ENCODE peak calls at places on chromosomes 7 and 10, in eight cellular contexts. W is NAMALWA; I is heart right ventricle; R is lower leg skin; D is stimulated activated CD8-positive, alpha-beta memory T cell treated with anti-CD3 and anti-CD28 coated beads, Interleukin-7, amount 100 ng/mL, for 1 hour; B is astrocyte of the spinal cord; U is brain microvascular endothelial cell; M is A549. X is an unnamed sample.
A peak's percentile ranks its signal among the peaks of the same experiment; 100 is the strongest.

GRCh38 chr10:103855424-103855823 is at the start of gene SH3PXD2A:
- DNase-seq in W (no peak), I (peak; percentile 68), R (no peak), D (no peak), B (peak; percentile 29), U (no peak), M (no peak), X (peak; percentile 72)

GRCh38 chr7:151086802-151087246 is 549 bp downstream of the AGAP3 start:
- DNase-seq in W (no peak), I (no peak), R (no peak), D (no peak), B (peak; percentile 30), U (no peak), M (no peak), X (no peak)

GRCh38 chr7:44131173-44132009 is 8.0 kb upstream of the POLD2 start:
- DNase-seq in W (peak; percentile 68), I (no peak), R (no peak), D (no peak), B (no peak), U (no peak), M (peak; percentile 40), X (peak; percentile 48)

GRCh38 chr10:74738985-74739567 is 87.3 kb upstream of the KAT6B start:
- DNase-seq in W (peak; percentile 60), I (no peak), R (no peak), D (no peak), B (peak; percentile 15), U (peak; percentile 10), M (peak; percentile 17), X (no peak)

GRCh38 chr7:128115821-128116723 is 84.8 kb upstream of the LRRC4 start:
- DNase-seq in W (no peak), I (no peak), R (no peak), D (no peak), B (no peak), U (no peak), M (no peak), X (no peak)

GRCh38 chr10:3094565-3095168 is 27.3 kb downstream of the PFKP start:
- DNase-seq in W (no peak), I (no peak), R (no peak), D (no peak), B (peak; percentile 31), U (no peak), M (no peak), X (no peak)

GRCh38 chr7:65731562-65732035 is 141.3 kb upstream of the VKORC1L1 start:
- DNase-seq in W (no peak), I (no peak), R (no peak), D (no peak), B (peak; percentile 16), U (peak; percentile 17), M (no peak), X (no peak)

GRCh38 chr7:155298288-155298833 is 683 bp downstream of the INSIG1 start:
- DNase-seq in W (no peak), I (no peak), R (peak; percentile 12), D (no peak), B (no peak), U (no peak), M (no peak), X (no peak)

GRCh38 chr7:155257482-155258232 is 40.0 kb upstream of the INSIG1 start:
- DNase-seq in W (no peak), I (peak; percentile 83), R (peak; percentile 69), D (no peak), B (peak; percentile 78), U (peak; percentile 76), M (no peak), X (peak; percentile 79)

GRCh38 chr10:60032723-60033122 is 126.4 kb upstream of the CCDC6 start:
- DNase-seq in W (peak; percentile 79), I (peak; percentile 45), R (peak; percentile 71), D (no peak), B (peak; percentile 52), U (peak; percentile 62), M (peak; percentile 67), X (no peak)

X was measured in left ventricle myocardium superior.